ENCODE peak calls at places on chromosomes 4 and X, in eight cellular contexts. G, O, W, M, N, Z, D and F are unnamed samples.

GRCh38 chr4:36242629-36243354 is 1.5 kb downstream of the ARAP2 start:
- DNase-seq in G (no peak), O (no peak), D (no peak), W (no peak), Z (peak), N (no peak), M (no peak), F (no peak)

GRCh38 chr4:31040106-31040505 is 319.9 kb downstream of the PCDH7 start:
- DNase-seq in Z (no peak), N (no peak), M (no peak), D (no peak), W (no peak), G (no peak), O (no peak), F (no peak)

GRCh38 chrX:154458116-154458953 is at the start of gene PLXNA3:
- DNase-seq in G (no peak), N (peak), W (no peak), O (peak), D (peak), Z (peak), M (peak), F (peak)

GRCh38 chrX:38891641-38892413 is 90.6 kb downstream of the MID1IP1 start:
- DNase-seq in N (no peak), O (no peak), M (no peak), W (no peak), D (peak), G (no peak), Z (peak), F (no peak)

GRCh38 chr4:186904104-186904503 is 180.4 kb upstream of the FAT1 start:
- DNase-seq in N (no peak), O (no peak), Z (no peak), G (peak), M (no peak), D (peak), W (no peak), F (no peak)

GRCh38 chrX:136784231-136784630 is 3.5 kb upstream of the ARHGEF6 start:
- DNase-seq in N (no peak), W (no peak), O (no peak), G (no peak), M (no peak), Z (no peak), D (no peak), F (no peak)

GRCh38 chrX:40061871-40062524 is 35.8 kb downstream of the BCOR start:
- DNase-seq in M (no peak), N (no peak), G (no peak), D (no peak), Z (peak), O (no peak), W (no peak), F (no peak)

GRCh38 chr4:44186850-44187246 is 261.8 kb downstream of the KCTD8 start:
- DNase-seq in Z (no peak), M (no peak), W (no peak), O (no peak), D (no peak), N (no peak), G (no peak), F (no peak)

GRCh38 chrX:110568396-110568795 is 209.7 kb downstream of the RTL9 start:
- DNase-seq in M (no peak), W (no peak), O (no peak), D (peak), N (no peak), G (no peak), Z (no peak), F (no peak)

GRCh38 chr4:100348472-100348871 is 158.2 kb upstream of the DDIT4L start:
- DNase-seq in Z (no peak), W (no peak), O (no peak), N (no peak), M (no peak), D (peak), G (peak), F (no peak)

GRCh38 chrX:15564981-15565579 is 35.7 kb downstream of the ACE2 start:
- DNase-seq in Z (peak), N (no peak), G (peak), W (peak), D (peak), M (peak), O (peak), F (peak)

GRCh38 chr4:153265311-153266047 is 61.2 kb downstream of the TRIM2 start:
- DNase-seq in G (no peak), W (no peak), Z (peak), O (no peak), D (peak), N (no peak), M (no peak), F (no peak)

GRCh38 chr4:3193531-3194203 is 55.3 kb upstream of the MSANTD1 start:
- DNase-seq in O (no peak), M (no peak), G (no peak), Z (peak), D (peak), W (no peak), N (no peak), F (no peak)

GRCh38 chr4:98828801-98829200 is 100.1 kb downstream of the EIF4E start:
- DNase-seq in O (no peak), N (peak), G (no peak), W (no peak), M (no peak), D (peak), Z (peak), F (no peak)

GRCh38 chr4:7336067-7336569 is 98.6 kb downstream of the PSAPL1 start:
- DNase-seq in N (no peak), W (no peak), O (no peak), M (no peak), Z (no peak), D (no peak), G (no peak), F (no peak)

GRCh38 chr4:74671074-74671698 is 123.1 kb downstream of the BTC start:
- DNase-seq in Z (peak), G (peak), M (peak), O (peak), W (no peak), D (peak), N (peak), F (no peak)

GRCh38 chr4:19575959-19576358 is 675.7 kb upstream of the SLIT2 start:
- DNase-seq in W (no peak), M (no peak), O (no peak), N (no peak), Z (no peak), G (no peak), D (peak), F (no peak)

GRCh38 chr4:35730414-35730813 is 513.9 kb downstream of the ARAP2 start:
- DNase-seq in M (no peak), D (no peak), N (no peak), O (no peak), Z (no peak), W (no peak), G (no peak), F (no peak)

GRCh38 chr4:126851391-126851790 is 781.4 kb upstream of the INTU start:
- DNase-seq in N (no peak), D (peak), W (no peak), Z (no peak), G (no peak), O (no peak), M (no peak), F (no peak)

GRCh38 chr4:165301833-165302232 is 25.6 kb upstream of the MSMO1 start:
- DNase-seq in N (no peak), M (no peak), D (peak), G (peak), Z (peak), W (no peak), O (no peak), F (no peak)

GRCh38 chrX:76555816-76556215 is 128.3 kb downstream of the MAGEE1 start:
- DNase-seq in D (peak), M (no peak), O (no peak), W (peak), Z (peak), G (peak), N (no peak), F (no peak)